ENCODE peak calls at places on chromosomes 7 and 10, in six cellular contexts. One of them, this sample, is unnamed. For H3K36me3, the result is how much of the 10 kb centered on the place peaks cover.

GRCh38 chr10:77949167-77949566 is 22.6 kb upstream of the DLG5 start:
- DNase-seq in astrocyte: peak
- DNase-seq in spleen: no peak
- DNase-seq in left ventricle myocardium inferior: no peak
- DNase-seq in IMR-90: peak
- DNase-seq in heart left ventricle: no peak
- DNase-seq in this sample: peak

GRCh38 chr7:127320974-127321373 is 68.2 kb upstream of the GRM8 start:
- DNase-seq in astrocyte: no peak
- DNase-seq in heart left ventricle: no peak
- DNase-seq in spleen: no peak
- DNase-seq in IMR-90: no peak
- DNase-seq in left ventricle myocardium inferior: no peak
- DNase-seq in this sample: no peak

GRCh38 chr10:122503004-122503403 is 41.7 kb downstream of the HTRA1 start:
- DNase-seq in left ventricle myocardium inferior: no peak
- DNase-seq in heart left ventricle: no peak
- DNase-seq in IMR-90: no peak
- DNase-seq in spleen: no peak
- DNase-seq in astrocyte: peak
- DNase-seq in this sample: no peak

GRCh38 chr10:29530112-29530976 is 104.4 kb downstream of the SVIL start:
- DNase-seq in spleen: no peak
- DNase-seq in heart left ventricle: no peak
- DNase-seq in left ventricle myocardium inferior: no peak
- DNase-seq in astrocyte: no peak
- DNase-seq in IMR-90: no peak
- DNase-seq in this sample: no peak

GRCh38 chr10:88687853-88688467 is 18.1 kb upstream of the LIPK start:
- DNase-seq in IMR-90: peak
- DNase-seq in left ventricle myocardium inferior: no peak
- DNase-seq in spleen: no peak
- DNase-seq in astrocyte: no peak
- DNase-seq in heart left ventricle: no peak
- DNase-seq in this sample: no peak

GRCh38 chr10:11337516-11337915 is 273.9 kb downstream of the USP6NL start:
- DNase-seq in heart left ventricle: no peak
- DNase-seq in left ventricle myocardium inferior: no peak
- DNase-seq in astrocyte: no peak
- DNase-seq in IMR-90: no peak
- DNase-seq in spleen: peak
- DNase-seq in this sample: no peak

GRCh38 chr7:106775552-106775936 is 89.5 kb upstream of the PIK3CG start:
- DNase-seq in IMR-90: peak
- DNase-seq in heart left ventricle: no peak
- DNase-seq in astrocyte: peak
- DNase-seq in left ventricle myocardium inferior: no peak
- DNase-seq in spleen: no peak
- DNase-seq in this sample: peak

GRCh38 chr7:84981038-84981601 is 205.7 kb downstream of the SEMA3D start:
- DNase-seq in spleen: no peak
- DNase-seq in heart left ventricle: no peak
- DNase-seq in left ventricle myocardium inferior: no peak
- DNase-seq in IMR-90: no peak
- DNase-seq in astrocyte: no peak
- DNase-seq in this sample: no peak

GRCh38 chr10:127196227-127196954 is at the start of gene INSYN2A:
- DNase-seq in left ventricle myocardium inferior: peak
- DNase-seq in heart left ventricle: peak
- DNase-seq in spleen: no peak
- DNase-seq in IMR-90: peak
- DNase-seq in astrocyte: peak
- DNase-seq in this sample: no peak

GRCh38 chr7:103598326-103598905 is 152.4 kb upstream of the SLC26A5 start:
- DNase-seq in IMR-90: no peak
- DNase-seq in heart left ventricle: no peak
- DNase-seq in spleen: no peak
- DNase-seq in astrocyte: no peak
- DNase-seq in left ventricle myocardium inferior: no peak
- DNase-seq in this sample: no peak

GRCh38 chr7:18420758-18421157 is 74.8 kb upstream of the HDAC9 start:
- DNase-seq in heart left ventricle: no peak
- DNase-seq in astrocyte: peak
- DNase-seq in IMR-90: peak
- DNase-seq in spleen: no peak
- DNase-seq in left ventricle myocardium inferior: no peak
- DNase-seq in this sample: no peak

GRCh38 chr7:121151663-121152344 is 163.3 kb downstream of the CPED1 start:
- DNase-seq in left ventricle myocardium inferior: no peak
- DNase-seq in spleen: no peak
- DNase-seq in heart left ventricle: no peak
- DNase-seq in IMR-90: no peak
- DNase-seq in astrocyte: peak
- DNase-seq in this sample: no peak

GRCh38 chr7:37354661-37355131 is 94.0 kb downstream of the ELMO1 start:
- DNase-seq in spleen: peak
- DNase-seq in heart left ventricle: peak
- DNase-seq in left ventricle myocardium inferior: peak
- DNase-seq in IMR-90: no peak
- DNase-seq in astrocyte: peak
- DNase-seq in this sample: peak

GRCh38 chr10:77409697-77410471 is 227.7 kb downstream of the KCNMA1 start:
- DNase-seq in left ventricle myocardium inferior: no peak
- DNase-seq in IMR-90: no peak
- DNase-seq in astrocyte: no peak
- DNase-seq in heart left ventricle: no peak
- DNase-seq in spleen: no peak
- DNase-seq in this sample: no peak

GRCh38 chr7:14821757-14822480 is 80.6 kb downstream of the DGKB start:
- DNase-seq in heart left ventricle: no peak
- DNase-seq in astrocyte: peak
- DNase-seq in left ventricle myocardium inferior: no peak
- DNase-seq in IMR-90: peak
- DNase-seq in spleen: no peak
- DNase-seq in this sample: no peak

DNA sequence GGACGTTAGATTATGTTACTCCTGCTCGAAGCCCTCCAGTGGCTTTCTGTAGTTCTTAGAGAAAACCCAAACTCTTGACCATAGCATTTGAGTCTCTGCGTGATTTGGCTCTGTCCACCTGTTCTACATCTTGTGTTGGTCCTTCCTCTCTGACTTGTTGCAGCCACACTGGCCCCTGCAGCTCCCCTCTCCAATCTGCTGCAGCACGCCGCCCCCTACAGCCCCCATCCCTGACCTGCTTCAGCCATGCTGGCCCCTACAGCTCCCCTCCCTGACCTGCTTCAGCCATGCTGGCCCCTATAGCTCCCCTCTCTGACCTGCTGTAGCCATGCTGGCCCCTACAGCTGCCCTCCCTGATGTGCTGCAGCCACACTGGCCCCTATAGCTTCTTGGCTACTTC is 29.2 kb downstream of the TRRAP start:
- DNase-seq in spleen: no peak
- DNase-seq in IMR-90: no peak
- DNase-seq in astrocyte: no peak
- DNase-seq in left ventricle myocardium inferior: no peak
- DNase-seq in heart left ventricle: no peak
- DNase-seq in this sample: no peak
- TF ChIP-seq CTCF in spleen: no peak
- TF ChIP-seq CTCF in IMR-90: no peak
- TF ChIP-seq CTCF in astrocyte: no peak
- TF ChIP-seq CTCF in left ventricle myocardium inferior: no peak
- TF ChIP-seq CTCF in heart left ventricle: no peak
- TF ChIP-seq CTCF in this sample: no peak

DNA sequence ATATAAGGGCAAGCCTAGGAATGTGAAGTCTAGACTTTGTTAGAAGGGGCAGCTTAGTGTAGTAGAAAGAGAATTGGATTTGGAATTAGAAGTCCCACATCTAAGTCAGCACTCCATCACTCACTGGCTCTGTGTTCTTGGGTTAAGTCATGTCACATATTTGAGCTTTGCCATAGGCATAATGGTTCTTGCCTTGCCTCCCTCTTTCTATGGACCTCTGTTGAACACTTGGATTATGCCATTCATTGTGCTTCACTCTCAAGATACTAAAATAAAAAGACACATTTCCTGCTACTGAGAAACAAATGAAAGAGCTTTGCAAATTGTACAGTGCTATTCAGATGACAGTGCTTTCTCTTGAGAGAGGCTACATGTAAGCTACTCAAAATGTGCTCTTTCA is 35.9 kb downstream of the SEC23IP start:
- DNase-seq in heart left ventricle: no peak
- DNase-seq in spleen: no peak
- DNase-seq in IMR-90: no peak
- DNase-seq in astrocyte: no peak
- DNase-seq in left ventricle myocardium inferior: no peak
- DNase-seq in this sample: no peak
- H3K4me3 ChIP-seq in heart left ventricle: no peak
- H3K4me3 ChIP-seq in spleen: no peak
- H3K4me3 ChIP-seq in IMR-90: no peak
- H3K4me3 ChIP-seq in astrocyte: no peak
- H3K4me3 ChIP-seq in left ventricle myocardium inferior: no peak
- H3K4me3 ChIP-seq in this sample: no peak

DNA sequence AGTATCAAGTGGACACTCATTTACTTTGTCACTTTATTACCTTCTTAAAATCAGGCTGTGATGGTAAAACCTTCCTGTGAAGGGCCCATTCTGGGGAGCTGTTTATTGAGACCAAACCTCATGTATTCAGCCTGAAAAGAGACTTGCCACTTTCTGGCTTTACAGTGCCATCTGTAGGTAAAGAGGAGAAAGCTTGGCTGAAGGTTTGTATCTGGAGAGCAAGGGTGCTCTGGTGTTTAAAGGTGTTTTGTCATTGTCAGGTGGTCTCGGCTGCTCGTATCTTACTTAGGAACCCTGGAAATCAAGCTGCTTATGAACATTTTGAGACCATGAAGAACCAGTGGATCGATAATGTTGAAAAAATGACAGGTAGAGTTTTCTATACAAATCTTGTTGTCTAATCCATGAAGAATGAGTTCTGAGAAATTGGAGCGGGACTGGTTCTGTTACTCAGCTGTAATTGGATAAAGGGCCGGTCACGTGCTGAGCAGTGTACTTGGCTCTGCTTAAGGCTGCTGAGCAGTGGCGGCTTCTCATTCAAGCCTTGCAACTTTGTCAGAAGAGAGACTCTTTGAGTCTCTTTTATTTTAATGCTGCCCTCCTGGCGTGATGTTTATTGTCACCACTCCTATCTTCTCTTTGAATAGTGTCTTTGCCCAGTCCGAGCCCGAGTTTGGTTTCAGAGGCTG is 46.9 kb downstream of the AP3M1 start:
- DNase-seq in IMR-90: peak
- DNase-seq in heart left ventricle: no peak
- DNase-seq in left ventricle myocardium inferior: no peak
- DNase-seq in spleen: no peak
- DNase-seq in astrocyte: no peak
- DNase-seq in this sample: no peak
- H3K36me3 ChIP-seq in IMR-90: half or more
- H3K36me3 ChIP-seq in heart left ventricle: half or more
- H3K36me3 ChIP-seq in left ventricle myocardium inferior: half or more
- H3K36me3 ChIP-seq in spleen: under half
- H3K36me3 ChIP-seq in astrocyte: half or more
- H3K36me3 ChIP-seq in this sample: under half

GRCh38 chr7:100493476-100494264 is 9.9 kb downstream of the NYAP1 start:
- DNase-seq in left ventricle myocardium inferior: peak
- DNase-seq in spleen: peak
- DNase-seq in astrocyte: no peak
- DNase-seq in IMR-90: no peak
- DNase-seq in heart left ventricle: no peak
- DNase-seq in this sample: no peak
- TF ChIP-seq CTCF in left ventricle myocardium inferior: peak
- TF ChIP-seq CTCF in spleen: no peak
- TF ChIP-seq CTCF in astrocyte: no peak
- TF ChIP-seq CTCF in IMR-90: no peak
- TF ChIP-seq CTCF in heart left ventricle: no peak
- TF ChIP-seq CTCF in this sample: no peak

DNA sequence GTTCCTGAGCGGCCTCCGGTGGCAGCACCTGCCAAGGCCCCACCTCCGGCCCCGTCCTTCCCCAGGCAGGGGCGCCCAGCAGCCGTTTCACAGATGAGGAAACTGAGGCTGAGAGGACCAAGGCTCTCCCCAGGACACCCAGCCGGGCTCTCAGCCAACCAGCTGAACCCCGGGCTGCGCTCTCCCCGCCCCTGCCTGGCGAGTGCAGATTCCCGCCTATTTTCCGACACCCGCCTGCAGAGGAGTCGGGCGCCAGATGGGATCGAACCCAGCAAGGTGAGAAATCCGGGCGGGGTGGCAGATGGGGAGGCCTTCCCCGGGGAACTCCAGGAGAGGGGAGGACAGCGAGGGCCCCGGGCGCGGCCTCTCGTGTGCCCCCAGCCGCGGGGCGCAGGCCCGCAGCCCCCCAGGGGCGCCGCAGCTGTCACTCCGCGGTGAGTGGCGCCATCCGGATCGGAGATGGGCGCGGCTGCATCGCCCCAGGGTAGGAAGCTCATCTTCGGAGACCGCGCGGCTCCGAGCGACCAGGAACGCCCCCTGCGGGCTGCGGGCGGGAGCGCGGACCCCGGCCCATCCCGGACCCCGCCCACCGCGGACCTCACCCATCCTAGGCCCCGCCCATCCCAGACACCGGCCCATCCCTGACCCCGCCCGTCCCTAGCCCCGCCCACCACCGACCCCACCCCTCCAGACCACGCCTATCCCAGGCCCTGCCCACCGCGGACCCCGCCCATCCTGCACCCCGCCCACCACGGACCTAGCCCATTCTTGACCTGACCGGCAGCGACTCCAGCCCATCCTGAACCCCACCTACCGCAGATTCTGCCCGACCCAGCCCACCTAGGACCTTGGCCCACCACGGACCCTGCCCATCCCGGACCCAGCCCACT is 90.3 kb downstream of the MICALL2 start:
- DNase-seq in left ventricle myocardium inferior: no peak
- DNase-seq in astrocyte: no peak
- DNase-seq in heart left ventricle: no peak
- DNase-seq in spleen: no peak
- DNase-seq in IMR-90: no peak
- DNase-seq in this sample: no peak
- H3K4me3 ChIP-seq in left ventricle myocardium inferior: no peak
- H3K4me3 ChIP-seq in astrocyte: no peak
- H3K4me3 ChIP-seq in heart left ventricle: no peak
- H3K4me3 ChIP-seq in spleen: no peak
- H3K4me3 ChIP-seq in IMR-90: no peak
- H3K4me3 ChIP-seq in this sample: no peak

DNA sequence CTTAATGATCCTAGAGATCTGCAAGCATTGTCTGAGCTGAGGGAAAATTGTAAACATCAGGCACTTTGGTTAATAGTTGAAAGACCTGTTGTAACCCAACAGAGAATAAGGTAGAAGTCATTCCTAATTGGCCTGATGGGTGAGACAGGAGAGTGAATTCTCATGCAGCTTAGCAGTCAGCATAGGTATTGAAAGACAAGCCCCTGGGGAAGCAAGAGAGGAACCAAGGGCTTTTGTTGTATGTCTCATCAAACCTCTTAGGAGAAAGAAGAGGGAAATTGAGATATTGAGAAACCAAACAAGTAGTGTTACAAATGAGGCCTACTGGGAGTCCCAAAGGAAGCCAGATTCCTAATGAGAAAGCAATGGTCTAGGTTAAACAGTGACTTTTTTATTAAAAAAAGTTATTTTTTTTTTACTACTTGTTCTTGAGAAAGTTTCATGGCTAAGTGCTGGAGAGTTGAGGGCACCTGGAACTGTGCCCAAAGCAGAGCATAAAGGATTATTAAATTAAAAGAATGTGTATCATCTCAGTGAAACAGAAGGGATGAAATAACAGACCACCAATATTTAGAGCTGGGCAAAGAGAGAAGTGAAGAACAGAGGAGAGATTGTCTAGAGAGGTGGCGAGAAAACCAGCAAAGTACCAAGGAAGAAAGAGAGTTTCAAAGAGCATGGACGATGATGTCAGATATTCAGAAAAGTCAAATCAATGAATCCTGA is 168.9 kb downstream of the CDK14 start:
- DNase-seq in astrocyte: no peak
- DNase-seq in spleen: no peak
- DNase-seq in left ventricle myocardium inferior: no peak
- DNase-seq in heart left ventricle: no peak
- DNase-seq in IMR-90: no peak
- DNase-seq in this sample: no peak
- H3K36me3 ChIP-seq in astrocyte: under half
- H3K36me3 ChIP-seq in spleen: under half
- H3K36me3 ChIP-seq in left ventricle myocardium inferior: under half
- H3K36me3 ChIP-seq in heart left ventricle: under half
- H3K36me3 ChIP-seq in IMR-90: under half
- H3K36me3 ChIP-seq in this sample: under half

This sample was measured in kidney epithelial cell.